ENCODE peak calls at places on chromosomes 3 and 15, in six cellular contexts. K is breast epithelium, G is caudate nucleus, L is tibial artery, F is neural progenitor cell, D is colonic mucosa. B is an unnamed sample.

GRCh38 chr3:43287514-43287913 is 1.2 kb downstream of the SNRK start:
- DNase-seq in G (no peak), F (no peak), L (no peak), D (no peak), K (no peak), B (no peak)

GRCh38 chr3:66928252-66928651 is 69.9 kb upstream of the KBTBD8 start:
- DNase-seq in L (no peak), G (no peak), K (no peak), F (no peak), D (no peak), B (no peak)

GRCh38 chr15:65095011-65095746 is 18.6 kb downstream of the KBTBD13 start:
- DNase-seq in F (no peak), D (no peak), G (no peak), L (no peak), K (no peak), B (no peak)

GRCh38 chr3:72973031-72973723 is 23.4 kb upstream of the PPP4R2 start:
- DNase-seq in L (no peak), D (peak), F (no peak), G (no peak), K (no peak), B (no peak)

GRCh38 chr3:196554205-196554604 is 14.1 kb downstream of the WDR53 start:
- DNase-seq in K (no peak), G (no peak), F (no peak), D (no peak), L (no peak), B (no peak)

GRCh38 chr3:59308684-59309083 is 258.9 kb upstream of the CFAP20DC start:
- DNase-seq in F (peak), K (no peak), G (no peak), L (no peak), D (no peak), B (no peak)

GRCh38 chr3:187753516-187753915 is 8.2 kb upstream of the BCL6 start:
- DNase-seq in L (no peak), D (no peak), K (no peak), F (no peak), G (no peak), B (no peak)

GRCh38 chr3:179333084-179333483 is 10.3 kb downstream of the ZNF639 start:
- DNase-seq in D (no peak), K (no peak), G (no peak), F (no peak), L (no peak), B (no peak)

GRCh38 chr3:101809178-101810022 is 30.4 kb downstream of the NXPE3 start:
- DNase-seq in L (no peak), G (no peak), K (no peak), D (peak), F (peak), B (peak)

GRCh38 chr3:122948398-122948797 is 79.2 kb downstream of the SEMA5B start:
- DNase-seq in K (no peak), G (no peak), F (peak), D (no peak), L (no peak), B (no peak)

GRCh38 chr3:157916672-157917071 is 189.5 kb downstream of the SHOX2 start:
- DNase-seq in L (no peak), D (no peak), F (no peak), G (no peak), K (no peak), B (no peak)

GRCh38 chr3:114128231-114128630 is 50.6 kb downstream of the DRD3 start:
- DNase-seq in L (no peak), F (no peak), K (no peak), D (no peak), G (no peak), B (no peak)

GRCh38 chr15:89556413-89557262 is 18.6 kb upstream of the TICRR start:
- DNase-seq in G (no peak), L (peak), D (peak), F (peak), K (no peak), B (peak)

GRCh38 chr3:126456211-126456610 is 19.5 kb downstream of the ZXDC start:
- DNase-seq in G (no peak), K (no peak), F (no peak), D (no peak), L (no peak), B (no peak)

GRCh38 chr15:92062505-92062904 is 209.0 kb downstream of the SLCO3A1 start:
- DNase-seq in G (no peak), K (no peak), F (no peak), L (no peak), D (no peak), B (no peak)

GRCh38 chr15:85693277-85693676 is 101.4 kb downstream of the KLHL25 start:
- DNase-seq in G (no peak), L (no peak), K (no peak), D (no peak), F (no peak), B (no peak)

GRCh38 chr3:126956866-126957650 is 25.9 kb upstream of the PLXNA1 start:
- DNase-seq in F (no peak), L (peak), K (peak), G (no peak), D (no peak), B (no peak)

GRCh38 chr15:89444855-89445254 is 51.5 kb downstream of the RHCG start:
- DNase-seq in F (peak), K (no peak), G (no peak), D (no peak), L (no peak), B (no peak)

GRCh38 chr3:42288385-42288784 is 22.4 kb upstream of the CCK start:
- DNase-seq in K (no peak), L (no peak), G (no peak), D (peak), F (no peak), B (no peak)

GRCh38 chr3:14132120-14132519 is 7.3 kb downstream of the TMEM43 start:
- DNase-seq in L (no peak), G (no peak), D (no peak), K (no peak), F (no peak), B (no peak)

GRCh38 chr3:99339222-99339621 is 299.2 kb upstream of the COL8A1 start:
- DNase-seq in K (no peak), F (no peak), G (no peak), L (no peak), D (no peak), B (no peak)

GRCh38 chr3:27637346-27638000 is 84.7 kb downstream of the EOMES start:
- DNase-seq in L (peak), D (no peak), G (no peak), K (no peak), F (peak), B (no peak)

GRCh38 chr15:73927476-73928240 is 1.4 kb downstream of the LOXL1 start:
- DNase-seq in F (peak), G (no peak), D (peak), K (peak), L (no peak), B (peak)

GRCh38 chr3:172391592-172392302 is 56.5 kb downstream of the GHSR start:
- DNase-seq in D (no peak), L (no peak), G (no peak), K (no peak), F (no peak), B (no peak)

GRCh38 chr15:88323468-88323867 is 66.9 kb upstream of the NTRK3 start:
- DNase-seq in D (no peak), K (no peak), F (no peak), G (no peak), L (no peak), B (no peak)

GRCh38 chr3:11282250-11283125 is 10.3 kb downstream of the ATG7 start:
- DNase-seq in F (no peak), D (peak), L (peak), K (no peak), G (peak), B (no peak)

GRCh38 chr3:182704926-182705325 is 88.4 kb upstream of the ATP11B start:
- DNase-seq in G (no peak), D (no peak), L (no peak), K (no peak), F (peak), B (no peak)

GRCh38 chr3:185362850-185363661 is at the start of gene MAP3K13:
- DNase-seq in K (peak), L (peak), F (peak), G (peak), D (peak), B (no peak)

GRCh38 chr15:78930577-78931388 is 14.1 kb downstream of the CTSH start:
- DNase-seq in K (peak), F (no peak), L (peak), G (no peak), D (no peak), B (no peak)

GRCh38 chr3:4988815-4989648 is 9.8 kb downstream of the BHLHE40 start:
- DNase-seq in L (peak), D (peak), G (no peak), F (no peak), K (no peak), B (no peak)

GRCh38 chr3:130473416-130473815 is 43.6 kb upstream of the COL6A6 start:
- DNase-seq in K (no peak), G (no peak), D (no peak), L (no peak), F (no peak), B (no peak)

GRCh38 chr3:130093741-130094391 is 12.2 kb downstream of the ALG1L2 start:
- DNase-seq in F (peak), D (peak), G (no peak), K (no peak), L (no peak), B (peak)

GRCh38 chr15:66459818-66460615 is 37.5 kb downstream of the SNAPC5 start:
- DNase-seq in F (no peak), K (no peak), D (no peak), G (no peak), L (no peak), B (no peak)

DNA sequence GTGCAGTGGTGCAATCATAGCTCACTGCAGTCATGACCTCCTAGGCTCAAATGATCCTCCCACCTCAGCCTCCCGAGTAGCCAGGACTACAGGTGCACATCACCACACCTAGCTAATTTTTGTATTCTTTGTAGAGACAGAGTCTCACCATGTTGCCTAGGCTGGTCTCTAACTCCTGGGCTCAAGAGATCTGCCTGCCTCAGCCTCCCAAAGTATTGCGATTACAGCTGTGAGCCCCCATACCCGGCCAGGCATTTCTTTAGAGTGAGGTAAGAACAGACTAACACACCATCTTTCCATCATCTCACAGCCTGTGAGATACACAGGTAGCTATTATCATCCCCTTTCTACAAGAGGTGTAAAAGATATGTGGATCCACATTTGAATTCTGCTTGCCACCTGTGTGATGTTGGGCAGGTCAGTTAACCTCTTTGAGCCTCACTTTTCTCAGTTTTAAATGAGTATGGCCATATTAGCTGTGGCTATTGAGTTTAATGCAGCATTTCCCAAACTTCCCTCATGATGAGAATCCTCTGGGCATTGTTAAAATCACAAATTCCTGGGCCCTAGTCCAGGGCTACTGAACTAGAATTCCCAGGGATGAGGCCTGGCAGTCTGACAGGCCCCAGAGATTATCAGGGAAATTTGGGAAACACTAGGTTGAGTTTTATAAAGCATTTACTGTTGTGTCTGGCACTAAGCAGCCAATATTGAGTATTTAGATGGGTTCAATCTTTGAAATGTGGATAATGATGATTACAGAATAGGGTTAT is 46.0 kb downstream of the ANP32A start:
- DNase-seq in G (no peak), D (no peak), F (no peak), K (no peak), L (no peak), B (no peak)
- H3K27ac ChIP-seq in G (peak), D (no peak), F (no peak), K (peak), L (peak), B (no peak)

DNA sequence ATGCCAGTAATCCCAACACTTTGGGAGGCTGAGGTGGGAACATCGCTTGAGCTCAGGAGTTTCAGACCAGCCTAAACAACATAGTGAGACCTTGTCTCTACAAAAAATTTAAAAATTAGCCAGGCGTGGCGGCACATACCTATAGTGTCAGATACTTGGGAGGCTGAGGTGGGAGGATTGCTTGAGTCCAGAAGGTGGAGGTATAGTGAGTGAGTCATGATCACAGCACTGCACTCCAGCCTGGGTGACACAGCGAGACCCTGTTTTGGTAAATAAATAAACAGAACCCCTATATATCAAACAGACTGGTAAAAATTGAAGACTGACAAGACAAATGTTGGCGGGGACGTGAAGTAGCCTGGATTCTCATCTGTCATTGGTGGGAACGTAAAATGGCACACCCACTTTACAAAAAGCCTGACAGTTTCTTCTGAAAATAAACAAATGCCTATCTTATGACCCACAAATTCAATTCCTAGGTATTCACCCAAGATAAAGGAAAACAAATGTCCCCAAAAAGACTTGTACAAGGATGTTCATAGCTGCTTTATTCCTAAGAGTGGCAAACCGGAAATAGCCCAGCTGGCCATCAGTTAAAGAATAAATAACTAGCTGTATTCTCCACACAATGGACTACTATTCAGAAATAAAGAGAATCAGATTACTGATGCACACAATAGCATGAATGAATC is 47.0 kb upstream of the GK5 start:
- DNase-seq in L (no peak), D (no peak), K (no peak), G (no peak), F (no peak), B (no peak)
- H3K27ac ChIP-seq in L (no peak), D (no peak), K (no peak), G (no peak), F (no peak), B (no peak)

GRCh38 chr3:17738921-17739320 is 3.5 kb downstream of the TBC1D5 start:
- DNase-seq in K (no peak), D (no peak), F (no peak), L (no peak), G (no peak), B (no peak)
- H3K27ac ChIP-seq in K (no peak), D (peak), F (no peak), L (no peak), G (no peak), B (peak)

GRCh38 chr3:54862526-54862925 is 65.3 kb downstream of the LRTM1 start:
- DNase-seq in D (no peak), F (no peak), L (no peak), G (no peak), K (no peak), B (no peak)

GRCh38 chr3:54863806-54864205 is 64.1 kb downstream of the LRTM1 start:
- DNase-seq in F (no peak), D (no peak), K (no peak), G (no peak), L (no peak), B (no peak)

GRCh38 chr3:54861248-54862067 is 66.4 kb downstream of the LRTM1 start:
- DNase-seq in D (no peak), L (peak), F (no peak), G (no peak), K (no peak), B (no peak)

GRCh38 chr3:54865316-54865715 is 62.5 kb downstream of the LRTM1 start:
- DNase-seq in K (no peak), L (no peak), F (no peak), G (no peak), D (no peak), B (no peak)

DNA sequence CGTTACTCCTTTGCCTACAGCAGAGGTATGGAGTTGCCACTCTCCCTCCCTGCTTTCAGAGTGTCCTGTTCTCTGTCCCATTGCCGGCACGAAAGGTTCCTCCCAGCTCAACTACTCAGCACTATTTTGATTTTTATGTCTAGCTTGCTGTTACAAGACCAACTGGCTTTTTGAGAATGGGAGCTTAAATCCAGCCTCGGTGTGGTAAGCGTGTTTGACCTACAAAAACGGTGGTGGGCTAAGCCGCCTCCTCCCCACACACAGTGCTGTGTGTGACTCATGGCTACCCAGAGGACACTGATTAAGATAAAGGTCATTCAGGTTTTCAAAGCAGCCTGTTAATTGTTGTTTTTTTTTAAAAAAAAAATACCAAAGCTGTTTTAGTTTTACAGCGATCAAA is 64.5 kb downstream of the LRTM1 start:
- DNase-seq in L (no peak), K (no peak), G (no peak), F (no peak), D (no peak), B (no peak)
- H3K27ac ChIP-seq in L (no peak), K (no peak), G (no peak), F (no peak), D (no peak), B (no peak)

GRCh38 chr3:45224824-45225464 is 1.1 kb downstream of the TMEM158 start:
- DNase-seq in F (peak), K (peak), D (peak), G (peak), L (peak), B (no peak)
- H3K27ac ChIP-seq in F (no peak), K (no peak), D (peak), G (peak), L (no peak), B (no peak)

B was measured in CD4-positive, CD25-positive, alpha-beta regulatory T cell.